ENCODE peak calls at places on chromosomes 6 and 20, in ten cellular contexts. H is adrenal gland; J is lung; R is CD8-positive, alpha-beta T cell; W is PC-3; I is mesenchymal stem cell; P is fibroblast of lung; D is stomach; A is esophagus muscularis mucosa; G is lower lobe of right lung. V is an unnamed sample.

GRCh38 chr6:33665957-33666356 is 44.8 kb downstream of the ITPR3 start:
- DNase-seq in J (no peak), D (no peak), G (no peak), H (no peak), P (no peak), W (no peak), A (no peak), R (no peak), I (no peak), V (no peak)

GRCh38 chr6:1554881-1555569 is 54.7 kb upstream of the FOXC1 start:
- DNase-seq in W (peak), H (peak), R (peak), G (peak), I (no peak), A (no peak), P (peak), D (peak), J (peak), V (peak)

GRCh38 chr6:129481706-129482105 is 228.3 kb downstream of the ARHGAP18 start:
- DNase-seq in D (no peak), W (no peak), G (no peak), A (no peak), I (no peak), R (no peak), P (peak), H (no peak), J (no peak), V (no peak)

GRCh38 chr20:46970937-46971630 is 76.4 kb downstream of the EYA2 start:
- DNase-seq in D (no peak), I (peak), A (no peak), W (peak), J (no peak), G (no peak), R (no peak), H (no peak), P (peak), V (peak)

GRCh38 chr6:92791403-92791802 is 628.0 kb downstream of the EPHA7 start:
- DNase-seq in A (no peak), W (no peak), D (no peak), R (no peak), P (no peak), J (no peak), G (no peak), I (no peak), H (no peak), V (no peak)

GRCh38 chr6:2937627-2938003 is 33.8 kb downstream of the SERPINB6 start:
- DNase-seq in H (no peak), I (no peak), D (no peak), P (no peak), G (no peak), W (no peak), A (no peak), R (peak), J (no peak), V (no peak)

GRCh38 chr20:48175261-48175660 is 390.0 kb upstream of the SULF2 start:
- DNase-seq in W (no peak), G (no peak), H (no peak), R (no peak), J (no peak), I (no peak), D (no peak), A (no peak), P (no peak), V (no peak)

GRCh38 chr20:8007490-8007889 is 12.1 kb downstream of the TMX4 start:
- DNase-seq in R (no peak), H (no peak), I (no peak), P (no peak), J (no peak), W (no peak), D (no peak), A (no peak), G (no peak), V (peak)

GRCh38 chr6:140078552-140079126 is 704.2 kb upstream of the CITED2 start:
- DNase-seq in D (no peak), A (no peak), R (no peak), G (no peak), P (peak), W (peak), J (no peak), I (peak), H (peak), V (no peak)

GRCh38 chr6:33702345-33702977 is 9.0 kb downstream of the UQCC2 start:
- DNase-seq in G (peak), H (peak), J (no peak), D (peak), R (no peak), I (peak), P (peak), A (no peak), W (peak), V (peak)

GRCh38 chr20:35954907-35955251 is 577 bp upstream of the SCAND1 start:
- DNase-seq in R (no peak), G (no peak), D (no peak), P (peak), J (no peak), H (no peak), A (no peak), I (peak), W (peak), V (no peak)

GRCh38 chr6:104123227-104123626 is 736.5 kb downstream of the HACE1 start:
- DNase-seq in J (no peak), I (no peak), R (no peak), D (no peak), A (no peak), P (no peak), G (no peak), W (no peak), H (no peak), V (no peak)

GRCh38 chr6:22146581-22147468 is 150.0 kb downstream of the PRL start:
- DNase-seq in W (no peak), D (no peak), J (no peak), P (peak), I (no peak), A (no peak), H (no peak), G (peak), R (no peak), V (no peak)

GRCh38 chr6:35737413-35738211 is 780 bp downstream of the ARMC12 start:
- DNase-seq in W (peak), R (peak), H (no peak), J (no peak), G (no peak), P (peak), D (no peak), I (peak), A (no peak), V (peak)

GRCh38 chr6:22737331-22737730 is 168.0 kb downstream of the HDGFL1 start:
- DNase-seq in G (no peak), P (peak), A (no peak), J (no peak), I (peak), R (no peak), W (peak), D (no peak), H (peak), V (peak)

DNA sequence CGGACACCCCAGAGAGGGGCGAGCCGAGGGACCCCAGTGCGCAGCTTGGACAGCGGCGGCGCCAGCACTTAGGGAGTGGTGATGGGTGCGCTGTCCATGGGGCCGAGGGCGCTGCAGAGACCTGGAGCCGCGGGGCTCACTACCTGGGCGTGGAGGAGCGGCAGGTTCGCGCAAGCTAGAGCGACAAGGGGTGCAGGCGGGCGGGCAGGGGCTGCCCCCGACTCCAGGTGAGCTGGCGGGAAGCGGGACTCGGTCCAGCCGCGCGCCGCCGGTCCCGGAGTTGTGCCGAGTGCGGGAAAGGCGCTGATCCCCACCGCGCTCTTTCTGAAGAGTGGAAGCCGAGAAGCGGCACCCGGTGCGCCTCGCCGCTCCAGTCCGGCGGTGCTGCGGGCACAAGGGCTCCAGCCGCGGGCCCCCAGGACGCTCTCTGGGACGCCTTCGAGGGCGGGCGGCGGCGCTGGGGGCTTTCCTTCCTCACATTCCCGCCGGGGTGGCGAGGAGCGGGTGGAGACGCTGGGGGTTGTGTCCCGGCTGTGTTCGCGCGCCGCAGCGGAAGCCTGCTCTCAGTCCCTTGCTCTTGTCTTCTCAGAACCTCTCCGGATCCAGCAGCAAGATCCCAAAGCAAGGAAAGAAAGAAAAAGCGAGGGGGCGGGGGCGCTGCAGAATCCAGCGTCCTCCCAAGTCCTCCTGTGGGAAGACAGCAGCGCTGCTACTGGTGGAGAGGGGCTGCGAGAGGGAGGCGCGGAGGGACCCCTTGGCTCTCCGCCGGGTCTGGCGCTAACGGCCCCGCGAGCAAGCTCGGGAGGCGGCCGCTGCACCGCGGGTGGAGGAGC is at the start of gene B3GAT2:
- DNase-seq in J (no peak), H (no peak), I (peak), W (no peak), D (no peak), R (no peak), A (no peak), G (no peak), P (peak), V (no peak)
- H3K4me3 ChIP-seq in J (peak), H (peak), I (peak), W (peak), D (peak), R (peak), A (peak), G (peak), P (peak), V (peak)

DNA sequence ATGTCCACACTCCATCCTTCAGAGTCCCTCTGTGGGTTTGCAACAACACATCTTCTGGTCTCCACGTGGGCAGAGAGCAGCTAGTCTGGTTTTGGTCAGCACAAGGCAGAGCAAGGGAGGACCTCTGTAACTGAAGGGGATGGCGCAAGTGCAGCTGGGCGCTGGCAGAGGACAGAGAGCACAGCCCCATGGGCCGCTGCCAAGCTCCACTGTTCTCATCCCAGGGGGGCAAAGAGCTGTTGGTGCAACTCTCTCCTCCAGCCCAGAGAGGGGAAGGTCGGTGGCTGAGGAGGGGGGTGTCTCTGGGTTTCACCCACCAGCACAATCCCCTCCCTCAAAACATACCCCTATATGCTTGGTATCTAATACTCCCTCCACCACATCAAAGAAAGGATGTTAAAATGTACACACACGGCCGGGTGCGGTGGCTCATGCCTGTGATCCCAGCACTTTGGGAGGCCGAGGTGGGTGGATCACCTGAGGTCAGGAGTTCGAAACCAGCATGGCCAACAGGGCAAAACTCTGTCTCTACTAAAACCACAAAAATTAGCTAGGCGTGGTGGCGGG is 9.1 kb downstream of the ATP9A start:
- DNase-seq in G (no peak), R (no peak), H (no peak), P (no peak), A (no peak), J (no peak), D (no peak), I (no peak), W (no peak), V (no peak)
- H3K27ac ChIP-seq in G (no peak), R (no peak), H (peak), P (no peak), A (no peak), J (no peak), D (peak), I (no peak), W (no peak), V (no peak)

GRCh38 chr6:98287876-98288275 is 546.5 kb upstream of the POU3F2 start:
- DNase-seq in P (no peak), G (no peak), I (no peak), J (no peak), A (no peak), R (no peak), W (no peak), H (no peak), D (no peak), V (no peak)
- H3K4me3 ChIP-seq in P (no peak), G (no peak), I (no peak), J (no peak), A (no peak), R (no peak), W (no peak), H (no peak), D (no peak), V (no peak)

GRCh38 chr6:169751242-169752073 is at the start of the genes DYNLT2 and ERMARD:
- DNase-seq in H (peak), I (peak), A (peak), J (peak), W (peak), R (peak), G (peak), D (peak), P (peak), V (peak)
- H3K27ac ChIP-seq in H (peak), I (peak), A (peak), J (peak), W (peak), R (peak), G (peak), D (peak), P (peak), V (peak)

GRCh38 chr6:27582928-27583725 is 110.2 kb upstream of the ZNF184 start:
- DNase-seq in I (peak), H (no peak), D (no peak), G (no peak), J (no peak), P (peak), R (no peak), A (no peak), W (peak), V (peak)

GRCh38 chr6:27579973-27580372 is 107.1 kb upstream of the ZNF184 start:
- DNase-seq in P (no peak), R (no peak), D (no peak), H (no peak), J (no peak), G (no peak), W (no peak), A (no peak), I (no peak), V (no peak)

GRCh38 chr6:27584326-27584725 is 111.4 kb upstream of the ZNF184 start:
- DNase-seq in W (no peak), J (no peak), H (no peak), D (no peak), R (no peak), G (no peak), A (no peak), P (no peak), I (no peak), V (no peak)
- H3K4me3 ChIP-seq in W (no peak), J (no peak), H (no peak), D (no peak), R (no peak), G (no peak), A (no peak), P (no peak), I (no peak), V (no peak)

DNA sequence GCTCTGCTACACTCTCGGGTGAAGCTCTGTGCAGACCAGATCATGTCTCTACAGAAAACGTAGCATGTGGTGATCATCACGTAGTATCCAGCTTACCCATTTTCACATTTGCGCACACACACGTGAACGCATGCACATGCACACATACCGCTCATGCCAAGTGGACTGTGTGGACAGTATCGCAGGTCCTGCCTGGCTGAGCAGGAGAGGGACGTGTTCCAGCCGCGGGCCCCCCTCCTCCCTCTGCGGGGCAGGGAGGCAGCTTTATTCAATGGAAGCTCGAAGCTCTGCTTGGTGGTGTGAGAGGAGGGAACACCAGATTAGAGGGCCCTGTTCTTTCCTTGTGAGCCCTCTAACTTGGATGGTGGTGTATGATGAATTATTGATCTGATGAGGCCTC is 51.1 kb downstream of the CDH26 start:
- DNase-seq in A (peak), J (peak), W (no peak), R (no peak), P (no peak), G (no peak), I (no peak), H (no peak), D (no peak), V (no peak)
- H3K27ac ChIP-seq in A (no peak), J (no peak), W (no peak), R (no peak), P (no peak), G (no peak), I (no peak), H (no peak), D (no peak), V (no peak)

DNA sequence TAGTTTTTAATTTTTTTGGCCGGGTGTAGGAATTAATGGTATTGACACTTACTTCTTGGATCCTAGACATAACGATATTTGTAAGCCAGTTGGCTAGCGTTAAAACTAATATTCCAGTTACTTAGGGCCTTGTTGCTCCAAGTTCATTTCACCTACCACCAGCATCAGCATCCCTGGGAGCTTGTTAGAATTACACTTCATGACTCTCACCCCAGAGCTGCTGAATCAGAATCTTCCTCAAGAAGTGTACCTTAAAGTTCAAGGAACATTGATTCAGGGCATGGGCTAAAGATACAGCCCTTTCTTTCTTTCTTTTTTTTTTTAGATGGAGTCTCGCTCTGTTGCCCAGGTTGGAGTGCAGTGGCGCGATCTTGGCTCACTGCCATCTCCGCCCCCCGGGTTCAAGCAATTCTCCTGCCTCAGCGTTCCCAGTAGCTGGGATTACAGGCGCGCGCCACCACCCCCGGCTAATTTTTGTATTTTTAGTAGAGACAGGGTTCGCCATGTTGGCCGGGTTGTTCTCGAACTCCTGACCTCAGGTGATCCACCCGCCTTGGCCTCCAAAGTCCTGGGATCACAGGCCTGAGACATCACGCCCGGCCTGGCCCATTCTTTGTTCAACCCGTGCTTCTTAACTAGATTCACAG is 1.1 kb downstream of the SLX4IP start:
- DNase-seq in R (no peak), A (no peak), P (no peak), H (no peak), W (no peak), G (no peak), I (no peak), J (no peak), D (no peak), V (no peak)
- H3K4me3 ChIP-seq in R (no peak), A (no peak), P (peak), H (no peak), W (peak), G (peak), I (no peak), J (no peak), D (peak), V (no peak)

GRCh38 chr20:31681769-31682168 is 40.9 kb downstream of the BCL2L1 start:
- DNase-seq in D (no peak), G (no peak), P (no peak), J (no peak), I (no peak), H (no peak), A (no peak), R (no peak), W (peak), V (no peak)

GRCh38 chr20:31681128-31681727 is 41.4 kb downstream of the BCL2L1 start:
- DNase-seq in P (no peak), W (no peak), J (no peak), H (no peak), A (no peak), I (no peak), G (no peak), R (no peak), D (no peak), V (no peak)

GRCh38 chr20:31682352-31682751 is 40.3 kb downstream of the BCL2L1 start:
- DNase-seq in R (no peak), D (no peak), J (no peak), I (no peak), W (peak), G (no peak), P (no peak), H (no peak), A (no peak), V (no peak)

GRCh38 chr20:31684153-31685003 is 38.3 kb downstream of the BCL2L1 start:
- DNase-seq in I (no peak), P (peak), W (peak), J (no peak), G (no peak), A (no peak), D (no peak), H (no peak), R (no peak), V (no peak)

DNA sequence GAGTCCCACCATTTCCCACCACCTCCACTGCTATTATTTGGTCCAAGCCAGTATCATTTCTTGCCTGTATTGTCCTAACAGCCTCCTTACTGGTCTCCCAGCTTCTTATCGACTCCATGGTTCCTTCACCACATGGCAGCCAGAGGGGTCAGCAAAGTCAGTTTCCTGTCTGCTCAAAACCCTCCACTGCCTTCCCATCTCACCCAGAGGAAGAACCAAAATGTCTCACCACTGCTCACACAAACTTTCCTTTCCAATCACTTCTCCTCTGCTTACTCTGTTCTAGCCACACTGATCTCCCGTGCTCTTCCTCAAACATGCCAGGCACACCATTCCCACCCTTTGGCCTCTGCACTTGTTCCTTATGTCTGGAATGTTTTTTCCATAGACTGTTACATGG is 39.7 kb downstream of the BCL2L1 start:
- DNase-seq in W (no peak), R (no peak), J (no peak), I (no peak), A (no peak), D (no peak), H (no peak), G (no peak), P (no peak), V (no peak)
- H3K27ac ChIP-seq in W (no peak), R (no peak), J (peak), I (peak), A (no peak), D (peak), H (no peak), G (no peak), P (no peak), V (no peak)

V was measured in small intestine.